ENCODE peak calls at places on chromosomes 16 and 17, in six cellular contexts. D is stomach, V is ELR, L is sciatic nerve, T is fibroblast of the aortic adventitia, O is spleen. K is an unnamed sample.

GRCh38 chr17:71500761-71501555 is 619.9 kb upstream of the SOX9 start:
- DNase-seq in D (no peak), V (peak; percentile 49), L (no peak), T (peak; percentile 4), O (no peak), K (no peak)

GRCh38 chr16:81582655-81583441 is 138.2 kb downstream of the CMIP start:
- DNase-seq in D (no peak), V (no peak), L (no peak), T (no peak), O (no peak), K (no peak)

GRCh38 chr17:45220079-45220478 is 1.6 kb upstream of the FMNL1 start:
- DNase-seq in D (no peak), V (no peak), L (no peak), T (no peak), O (peak; percentile 64), K (no peak)

GRCh38 chr16:72099377-72099818 is 5.8 kb downstream of the DHX38 start:
- DNase-seq in D (peak; percentile 41), V (peak; percentile 68), L (no peak), T (peak; percentile 64), O (no peak), K (peak; percentile 77)

GRCh38 chr17:61908292-61909037 is 19.3 kb downstream of the INTS2 start:
- DNase-seq in D (no peak), V (no peak), L (no peak), T (no peak), O (no peak), K (no peak)

GRCh38 chr17:28173801-28174200 is 131.3 kb downstream of the NLK start:
- DNase-seq in D (no peak), V (no peak), L (no peak), T (peak; percentile 4), O (no peak), K (no peak)

GRCh38 chr17:61285483-61286320 is 113.9 kb upstream of the TBX2 start:
- DNase-seq in D (no peak), V (peak; percentile 91), L (no peak), T (peak; percentile 65), O (no peak), K (no peak)

GRCh38 chr17:81465912-81466311 is 46.7 kb downstream of the ACTG1 start:
- DNase-seq in D (no peak), V (no peak), L (no peak), T (no peak), O (no peak), K (no peak)

GRCh38 chr16:30458561-30459394 is 13.1 kb upstream of the SEPHS2 start:
- DNase-seq in D (peak; percentile 52), V (no peak), L (no peak), T (no peak), O (peak; percentile 94), K (no peak)

GRCh38 chr17:38455288-38455915 is 27.1 kb downstream of the ARHGAP23 start:
- DNase-seq in D (no peak), V (no peak), L (no peak), T (no peak), O (no peak), K (no peak)

GRCh38 chr16:16183562-16183961 is 39.7 kb downstream of the ABCC6 start:
- DNase-seq in D (no peak), V (no peak), L (no peak), T (no peak), O (no peak), K (peak; percentile 21)

K was measured in ACHN.